ENCODE peak calls at places on chromosomes 12 and 14, in eight cellular contexts. Z is IMR-90; D is cardiac muscle cell; V is RWPE1; A is Panc1; L is heart left ventricle; X is effector memory CD4-positive, alpha-beta T cell; U is PC-9. N is an unnamed sample.

GRCh38 chr12:100566887-100567637 is 6.4 kb upstream of the GAS2L3 start:
- DNase-seq in X (no peak), U (no peak), D (peak), L (no peak), V (no peak), Z (peak), A (no peak), N (peak)

GRCh38 chr14:85399196-85399595 is 130.7 kb upstream of the FLRT2 start:
- DNase-seq in Z (no peak), U (no peak), V (no peak), X (no peak), L (no peak), A (no peak), D (peak), N (no peak)

GRCh38 chr12:57334219-57334618 is 83.2 kb upstream of the STAC3 start:
- DNase-seq in A (no peak), D (no peak), Z (no peak), U (no peak), L (no peak), X (no peak), V (no peak), N (no peak)

GRCh38 chr12:24066865-24067264 is 117.4 kb upstream of the SOX5 start:
- DNase-seq in Z (peak), X (no peak), A (no peak), U (no peak), V (peak), D (peak), L (no peak), N (no peak)

GRCh38 chr12:90055071-90055470 is 346.4 kb upstream of the ATP2B1 start:
- DNase-seq in X (no peak), A (no peak), V (no peak), Z (peak), U (no peak), D (no peak), L (no peak), N (no peak)

GRCh38 chr14:100394886-100395672 is 71.9 kb downstream of the SLC25A47 start:
- DNase-seq in D (no peak), X (no peak), Z (no peak), A (no peak), U (no peak), V (no peak), L (no peak), N (no peak)

GRCh38 chr14:61934385-61934784 is 172.2 kb downstream of the SNAPC1 start:
- DNase-seq in U (no peak), V (peak), L (no peak), A (no peak), X (no peak), Z (peak), D (peak), N (peak)

GRCh38 chr14:103511022-103511693 is 11.5 kb downstream of the CKB start:
- DNase-seq in A (no peak), D (no peak), Z (no peak), X (no peak), V (no peak), L (peak), U (no peak), N (no peak)

GRCh38 chr14:100688598-100689499 is 37.8 kb upstream of the DLK1 start:
- DNase-seq in Z (peak), D (peak), L (no peak), X (no peak), A (peak), U (no peak), V (peak), N (no peak)

GRCh38 chr14:81400202-81400678 is at the start of gene STON2:
- DNase-seq in A (no peak), U (peak), X (no peak), D (peak), L (no peak), Z (no peak), V (peak), N (peak)

GRCh38 chr12:77575376-77575775 is 255.3 kb upstream of the NAV3 start:
- DNase-seq in U (no peak), L (no peak), V (no peak), X (no peak), A (no peak), D (no peak), Z (no peak), N (no peak)

GRCh38 chr14:103545915-103546650 is 16.4 kb downstream of the BAG5 start:
- DNase-seq in Z (no peak), D (no peak), A (no peak), X (no peak), V (no peak), L (peak), U (no peak), N (no peak)

GRCh38 chr12:58750484-58750883 is 169.8 kb downstream of the LRIG3 start:
- DNase-seq in L (no peak), Z (peak), D (peak), X (no peak), A (no peak), V (peak), U (no peak), N (peak)

GRCh38 chr14:30445394-30445793 is 113.6 kb upstream of the G2E3 start:
- DNase-seq in U (no peak), V (no peak), X (no peak), A (no peak), Z (no peak), D (no peak), L (no peak), N (no peak)

GRCh38 chr12:72018036-72018435 is 79.4 kb downstream of the TPH2 start:
- DNase-seq in X (no peak), U (no peak), V (no peak), Z (no peak), D (no peak), L (no peak), A (no peak), N (no peak)

GRCh38 chr12:111211910-111212757 is 156.8 kb downstream of the PHETA1 start:
- DNase-seq in L (no peak), V (no peak), Z (no peak), A (no peak), U (no peak), X (no peak), D (no peak), N (no peak)

GRCh38 chr12:54390668-54391551 is 6.4 kb upstream of the ZNF385A start:
- DNase-seq in D (no peak), A (no peak), X (peak), V (peak), U (peak), Z (no peak), L (peak), N (no peak)

GRCh38 chr12:9634177-9634803 is 26.6 kb upstream of the KLRB1 start:
- DNase-seq in U (peak), X (peak), Z (peak), L (no peak), A (no peak), V (no peak), D (peak), N (no peak)

GRCh38 chr12:6551496-6552139 is 4.2 kb downstream of the IFFO1 start:
- DNase-seq in X (no peak), Z (peak), D (peak), V (no peak), A (no peak), L (peak), U (no peak), N (no peak)

GRCh38 chr12:78229491-78230209 is 399.0 kb downstream of the NAV3 start:
- DNase-seq in L (no peak), Z (peak), X (no peak), U (peak), V (peak), D (peak), A (peak), N (peak)

DNA sequence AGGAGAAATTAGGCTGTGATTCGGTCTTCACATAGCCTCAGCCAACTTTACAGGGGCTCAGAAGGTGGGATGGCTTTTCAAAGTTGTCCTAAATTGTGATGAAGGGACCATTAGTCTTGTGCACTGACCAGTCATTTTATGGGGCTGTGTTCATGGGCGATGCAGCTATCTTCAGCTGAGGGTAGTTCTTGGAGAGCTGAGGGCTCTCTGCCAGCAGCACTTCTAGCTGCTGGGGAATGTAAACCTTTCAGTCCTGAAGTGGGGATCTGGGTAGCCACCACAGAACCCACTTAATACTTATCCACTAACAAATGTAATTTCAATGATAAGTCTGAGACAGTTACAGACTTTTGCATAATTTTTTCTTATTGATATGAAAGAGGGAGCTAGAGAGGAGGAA is 270.6 kb downstream of the AEBP2 start:
- DNase-seq in D (no peak), U (no peak), L (no peak), V (no peak), Z (peak), X (no peak), A (no peak), N (no peak)
- H3K27ac ChIP-seq in D (no peak), U (no peak), L (no peak), V (no peak), Z (peak), X (no peak), A (no peak), N (no peak)

GRCh38 chr12:103560604-103561101 is 26.4 kb upstream of the STAB2 start:
- DNase-seq in X (no peak), L (no peak), U (peak), V (peak), D (peak), A (peak), Z (peak), N (peak)
- H3K27ac ChIP-seq in X (no peak), L (no peak), U (peak), V (peak), D (no peak), A (no peak), Z (no peak), N (peak)

GRCh38 chr14:93543766-93544165 is 113.0 kb downstream of the UNC79 start:
- DNase-seq in U (no peak), Z (peak), D (peak), V (no peak), X (no peak), L (no peak), A (no peak), N (no peak)
- H3K27ac ChIP-seq in U (no peak), Z (no peak), D (no peak), V (no peak), X (no peak), L (no peak), A (no peak), N (no peak)

GRCh38 chr14:69008411-69008810 is 29.3 kb upstream of the ACTN1 start:
- DNase-seq in V (no peak), X (no peak), D (peak), L (no peak), A (no peak), Z (peak), U (no peak), N (no peak)

GRCh38 chr14:69005432-69006148 is 26.5 kb upstream of the ACTN1 start:
- DNase-seq in Z (peak), D (peak), X (no peak), U (peak), A (peak), V (peak), L (peak), N (peak)

GRCh38 chr14:69004731-69005431 is 25.8 kb upstream of the ACTN1 start:
- DNase-seq in V (no peak), D (peak), L (no peak), X (no peak), Z (peak), U (peak), A (no peak), N (no peak)

GRCh38 chr14:69003626-69004025 is 24.5 kb upstream of the ACTN1 start:
- DNase-seq in D (no peak), X (no peak), L (no peak), V (no peak), Z (no peak), U (no peak), A (no peak), N (no peak)

DNA sequence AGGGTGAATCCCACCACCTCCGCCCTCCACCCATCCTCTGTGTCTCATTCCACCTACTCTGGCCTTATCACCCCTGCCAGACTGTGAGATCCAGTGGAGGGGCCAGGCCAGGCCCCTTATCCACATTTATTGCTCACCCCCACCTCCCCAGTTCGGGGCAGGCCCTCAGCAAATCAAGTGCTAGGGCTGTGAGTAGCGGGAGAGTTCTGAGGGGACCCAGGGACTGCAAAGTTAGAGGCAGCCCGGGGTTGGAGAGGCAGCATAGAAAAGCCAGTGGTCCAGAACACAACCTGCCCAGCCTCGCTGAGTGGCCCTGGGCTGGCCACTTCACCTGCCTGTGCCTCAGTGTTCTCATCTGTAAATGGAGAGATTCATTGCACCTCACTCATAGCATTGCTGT is 27.2 kb upstream of the ACTN1 start:
- DNase-seq in Z (no peak), A (no peak), U (no peak), L (no peak), V (no peak), X (no peak), D (no peak), N (no peak)
- H3K27ac ChIP-seq in Z (no peak), A (no peak), U (no peak), L (no peak), V (peak), X (no peak), D (no peak), N (no peak)

GRCh38 chr14:36859119-36859518 is 197.5 kb downstream of the PAX9 start:
- DNase-seq in V (no peak), A (no peak), L (no peak), Z (no peak), D (no peak), X (no peak), U (no peak), N (no peak)
- H3K27ac ChIP-seq in V (no peak), A (no peak), L (no peak), Z (no peak), D (no peak), X (no peak), U (no peak), N (no peak)

GRCh38 chr12:95634622-95635621 is 83.6 kb upstream of the USP44 start:
- DNase-seq in A (no peak), Z (peak), X (no peak), L (no peak), D (no peak), U (no peak), V (no peak), N (peak)
- H3K27ac ChIP-seq in A (no peak), Z (peak), X (no peak), L (no peak), D (no peak), U (peak), V (peak), N (peak)

DNA sequence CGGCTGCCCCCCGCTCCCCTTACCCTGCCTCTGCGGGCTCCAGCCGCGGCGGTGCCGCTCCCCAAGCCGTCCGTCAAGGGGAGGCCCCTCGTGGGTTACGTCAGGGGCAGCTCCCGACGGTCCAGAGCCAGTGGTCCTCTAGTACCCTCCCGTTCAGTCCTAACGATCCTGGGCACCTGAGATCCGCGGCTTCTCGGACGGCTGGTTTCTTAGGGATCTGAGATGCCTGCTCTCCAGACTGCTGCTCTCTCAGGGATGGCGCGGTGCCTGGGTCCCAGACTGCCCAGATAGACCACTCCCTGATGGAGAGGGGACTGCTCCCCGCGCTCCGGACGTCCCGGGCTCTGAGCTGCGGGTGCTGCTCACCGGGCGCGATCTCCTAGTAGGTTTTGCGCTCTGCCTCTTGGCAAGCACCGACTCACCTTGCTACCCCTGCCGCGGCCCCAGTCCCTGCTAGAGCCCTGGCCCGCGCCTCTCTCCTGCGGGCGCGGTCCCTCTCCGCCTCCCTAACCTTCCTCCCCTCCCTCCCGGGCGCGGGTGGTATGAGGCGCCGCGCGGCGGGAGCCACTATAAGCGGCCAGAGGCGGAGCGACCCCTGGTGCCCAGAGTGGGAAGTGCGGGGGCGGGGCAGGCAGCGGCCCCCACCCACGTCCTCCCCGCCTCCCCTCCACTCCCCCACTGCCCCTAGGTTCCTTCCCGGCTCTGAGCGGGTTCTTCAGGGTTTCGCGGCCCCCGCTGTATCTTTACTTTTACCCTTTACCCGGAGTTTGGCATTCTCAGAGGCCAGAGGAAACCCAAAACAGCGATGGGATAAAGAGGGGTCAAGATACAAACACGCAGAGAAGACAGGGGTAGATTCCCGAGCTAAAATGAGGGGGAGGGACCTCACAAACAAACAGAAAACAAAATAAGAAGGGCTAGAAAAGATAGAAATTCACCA is at the start of gene C1QL4:
- DNase-seq in L (peak), X (peak), U (peak), Z (peak), A (no peak), D (peak), V (peak), N (no peak)
- H3K27ac ChIP-seq in L (no peak), X (no peak), U (no peak), Z (no peak), A (no peak), D (no peak), V (no peak), N (no peak)

N was measured in foreskin keratinocyte.